ENCODE peak calls at places on chromosomes 1 and 21, in nine cellular contexts. M is CD4-positive, alpha-beta T cell; K is brain microvascular endothelial cell; P is OCI-LY7; G is uterus; U is heart right ventricle; I is heart left ventricle; O is endodermal cell; H is breast epithelium. E is an unnamed sample.

GRCh38 chr21:44932366-44933181 is 7.3 kb upstream of the SLX9 start:
- DNase-seq in I (peak), P (peak), O (peak), U (peak), G (no peak), H (no peak), M (peak), K (no peak), E (no peak)

GRCh38 chr1:237877628-237878027 is 13.1 kb downstream of the ZP4 start:
- DNase-seq in O (peak), U (no peak), K (no peak), G (no peak), M (no peak), H (no peak), P (no peak), I (no peak), E (no peak)

GRCh38 chr1:55575571-55576279 is 360.6 kb upstream of the USP24 start:
- DNase-seq in M (no peak), K (no peak), I (no peak), O (no peak), P (no peak), U (peak), G (peak), H (no peak), E (no peak)

GRCh38 chr21:43825610-43825935 is 36.2 kb downstream of the RRP1 start:
- DNase-seq in U (no peak), K (no peak), P (no peak), H (no peak), I (peak), M (no peak), G (no peak), O (no peak), E (no peak)

GRCh38 chr1:179142889-179143299 is 61.0 kb downstream of the TOR3A start:
- DNase-seq in K (peak), M (no peak), P (no peak), I (no peak), G (no peak), H (no peak), O (no peak), U (no peak), E (no peak)

GRCh38 chr1:19705464-19705863 is 40.8 kb downstream of the HTR6 start:
- DNase-seq in G (no peak), O (no peak), H (no peak), U (no peak), P (no peak), I (no peak), K (no peak), M (no peak), E (no peak)

GRCh38 chr1:215521279-215521678 is 45.8 kb upstream of the KCTD3 start:
- DNase-seq in M (no peak), O (no peak), K (no peak), I (no peak), G (no peak), H (no peak), P (no peak), U (no peak), E (no peak)

GRCh38 chr1:151043163-151043562 is 4.4 kb upstream of the C1orf56 start:
- DNase-seq in K (no peak), M (no peak), G (no peak), I (no peak), U (no peak), H (no peak), O (no peak), P (no peak), E (no peak)

GRCh38 chr1:181655756-181656155 is 172.4 kb downstream of the CACNA1E start:
- DNase-seq in P (no peak), G (no peak), K (no peak), M (no peak), O (no peak), H (no peak), I (no peak), U (no peak), E (no peak)

GRCh38 chr1:202505356-202505755 is 156.9 kb downstream of the PPP1R12B start:
- DNase-seq in U (no peak), H (no peak), O (no peak), I (no peak), G (peak), K (peak), M (no peak), P (no peak), E (no peak)

GRCh38 chr1:16155537-16156410 is at the start of gene EPHA2:
- DNase-seq in K (peak), U (peak), O (peak), M (no peak), G (peak), P (no peak), I (peak), H (peak), E (peak)

GRCh38 chr1:156815307-156815826 is 1.3 kb downstream of the SH2D2A start:
- DNase-seq in G (peak), M (no peak), U (peak), K (peak), I (peak), O (no peak), P (no peak), H (no peak), E (no peak)

GRCh38 chr1:64624859-64625258 is 120.0 kb upstream of the RAVER2 start:
- DNase-seq in G (no peak), I (no peak), P (no peak), K (no peak), H (no peak), O (no peak), M (no peak), U (no peak), E (no peak)

GRCh38 chr1:9373614-9374013 is 80.9 kb downstream of the SPSB1 start:
- DNase-seq in U (no peak), G (no peak), P (no peak), O (no peak), I (no peak), K (no peak), H (no peak), M (no peak), E (no peak)

GRCh38 chr1:206679738-206680211 is 4.9 kb upstream of the MAPKAPK2 start:
- DNase-seq in M (no peak), I (no peak), K (no peak), G (no peak), H (no peak), O (no peak), U (no peak), P (peak), E (no peak)

GRCh38 chr1:61005572-61006386 is 76.6 kb upstream of the NFIA start:
- DNase-seq in O (peak), I (no peak), P (no peak), H (no peak), K (no peak), M (no peak), G (no peak), U (no peak), E (no peak)

GRCh38 chr1:183093821-183094287 is 70.6 kb downstream of the LAMC1 start:
- DNase-seq in O (peak), H (peak), P (no peak), I (no peak), G (no peak), K (no peak), U (no peak), M (no peak), E (no peak)

GRCh38 chr1:101507547-101507971 is 270.7 kb downstream of the S1PR1 start:
- DNase-seq in H (no peak), K (peak), G (no peak), U (no peak), P (no peak), I (no peak), O (no peak), M (no peak), E (no peak)

GRCh38 chr1:56797079-56797685 is 22.0 kb downstream of the FYB2 start:
- DNase-seq in P (no peak), O (no peak), M (no peak), I (peak), G (no peak), H (peak), U (peak), K (no peak), E (no peak)

GRCh38 chr1:115712911-115713609 is 55.5 kb downstream of the CASQ2 start:
- DNase-seq in M (no peak), G (no peak), P (no peak), I (no peak), K (no peak), O (peak), H (peak), U (no peak), E (no peak)

GRCh38 chr1:205597691-205598314 is 34.0 kb downstream of the ELK4 start:
- DNase-seq in O (no peak), U (peak), P (no peak), M (no peak), I (peak), H (no peak), K (no peak), G (no peak), E (no peak)

GRCh38 chr1:52658795-52659194 is 25.8 kb downstream of the SHISAL2A start:
- DNase-seq in I (no peak), H (no peak), U (no peak), K (no peak), M (no peak), O (no peak), P (no peak), G (no peak), E (no peak)

GRCh38 chr1:112855152-112855836 is 100.7 kb downstream of the SLC16A1 start:
- DNase-seq in M (no peak), H (no peak), K (no peak), U (no peak), I (no peak), P (no peak), G (no peak), O (no peak), E (no peak)

GRCh38 chr21:16358021-16358420 is 628.2 kb downstream of the USP25 start:
- DNase-seq in K (no peak), O (no peak), U (no peak), G (no peak), I (no peak), P (no peak), H (no peak), M (no peak), E (no peak)

GRCh38 chr1:23792151-23792945 is 1.4 kb downstream of the LYPLA2 start:
- DNase-seq in H (no peak), M (no peak), O (no peak), K (no peak), P (no peak), G (no peak), U (no peak), I (no peak), E (no peak)

GRCh38 chr1:41493626-41494350 is 9.3 kb upstream of the EDN2 start:
- DNase-seq in U (no peak), H (no peak), K (no peak), I (no peak), O (no peak), M (no peak), G (no peak), P (no peak), E (no peak)

GRCh38 chr1:8203551-8203950 is 114.4 kb upstream of the SLC45A1 start:
- DNase-seq in P (no peak), M (no peak), G (no peak), U (no peak), O (no peak), I (no peak), H (no peak), K (no peak), E (no peak)

GRCh38 chr1:8200317-8201115 is 117.4 kb upstream of the SLC45A1 start:
- DNase-seq in O (no peak), U (no peak), M (no peak), K (no peak), P (no peak), I (no peak), H (no peak), G (no peak), E (no peak)

GRCh38 chr1:8203056-8203455 is 114.9 kb upstream of the SLC45A1 start:
- DNase-seq in M (no peak), I (no peak), G (no peak), K (no peak), H (no peak), O (no peak), U (no peak), P (no peak), E (no peak)

GRCh38 chr1:8201331-8201861 is 116.5 kb upstream of the SLC45A1 start:
- DNase-seq in G (no peak), I (no peak), K (no peak), U (no peak), O (peak), P (no peak), H (no peak), M (no peak), E (no peak)

DNA sequence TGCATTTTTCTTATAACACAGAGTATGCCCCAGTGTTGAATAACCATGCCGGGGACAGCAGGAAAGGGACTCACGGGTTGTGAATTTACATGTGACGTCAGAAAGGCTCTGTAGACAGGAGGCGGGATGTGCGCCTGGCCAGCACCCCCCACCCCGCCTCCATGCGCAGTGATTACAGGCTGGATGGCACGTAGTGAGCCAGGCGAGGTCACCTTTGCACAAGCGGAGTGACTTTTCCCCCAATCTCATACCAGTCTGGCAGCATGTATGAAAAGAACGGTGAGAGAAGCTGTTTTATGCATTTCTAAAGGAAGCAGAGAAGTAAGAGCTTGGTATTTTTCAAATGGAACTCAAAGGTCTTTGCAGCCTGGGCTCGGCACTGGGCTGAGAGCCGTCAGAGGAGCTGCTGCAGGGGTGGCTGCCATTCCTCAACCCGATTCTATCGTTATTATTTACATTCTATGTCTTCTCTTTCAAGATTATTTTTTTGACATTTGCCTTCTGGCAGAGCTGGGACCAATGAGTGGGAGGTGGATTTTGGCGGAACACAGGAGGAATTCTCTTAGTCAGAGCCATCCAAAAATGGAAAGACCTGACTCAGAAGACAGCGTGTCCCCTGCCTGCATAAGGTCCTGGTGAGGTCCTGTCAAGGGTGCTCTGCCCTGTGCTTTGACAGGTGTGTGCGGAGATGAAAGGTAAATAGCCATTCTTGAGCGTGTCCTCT is 115.6 kb upstream of the SLC45A1 start:
- DNase-seq in P (no peak), U (peak), I (peak), K (peak), M (no peak), H (no peak), O (no peak), G (peak), E (no peak)
- H3K27ac ChIP-seq in P (no peak), U (peak), I (peak), K (peak), M (no peak), H (peak), O (no peak), G (peak), E (peak)

GRCh38 chr1:245561659-245562234 is 407.0 kb downstream of the KIF26B start:
- DNase-seq in I (no peak), K (no peak), O (no peak), U (no peak), H (no peak), M (no peak), P (no peak), G (no peak), E (no peak)

GRCh38 chr1:245556057-245556456 is 401.3 kb downstream of the KIF26B start:
- DNase-seq in O (no peak), M (no peak), H (no peak), I (no peak), G (no peak), U (no peak), K (no peak), P (no peak), E (no peak)

GRCh38 chr1:245552331-245552730 is 397.5 kb downstream of the KIF26B start:
- DNase-seq in K (no peak), P (no peak), O (no peak), G (no peak), I (no peak), H (no peak), U (no peak), M (no peak), E (no peak)

GRCh38 chr1:245560460-245560859 is 405.7 kb downstream of the KIF26B start:
- DNase-seq in I (no peak), M (no peak), G (no peak), H (no peak), O (no peak), P (no peak), U (no peak), K (no peak), E (no peak)

GRCh38 chr1:245558069-245558468 is 403.3 kb downstream of the KIF26B start:
- DNase-seq in O (no peak), U (no peak), M (no peak), K (no peak), I (no peak), G (no peak), P (no peak), H (no peak), E (no peak)
- TF ChIP-seq CTCF in O (peak), U (no peak), M (no peak), K (no peak), I (no peak), G (no peak), P (no peak), H (no peak), E (no peak)

GRCh38 chr1:85608851-85609250 is 28.3 kb downstream of the CCN1 start:
- DNase-seq in H (no peak), G (no peak), U (no peak), M (no peak), O (no peak), K (no peak), I (no peak), P (no peak), E (no peak)
- H3K27ac ChIP-seq in H (no peak), G (no peak), U (no peak), M (no peak), O (no peak), K (peak), I (no peak), P (no peak), E (no peak)

GRCh38 chr21:19507682-19508260 is 1104.2 kb upstream of the TMPRSS15 start:
- DNase-seq in K (no peak), G (no peak), U (no peak), P (peak), I (no peak), O (peak), H (no peak), M (no peak), E (no peak)
- TF ChIP-seq CTCF in K (peak), G (no peak), U (no peak), P (peak), I (no peak), O (peak), H (no peak), M (no peak), E (no peak)

GRCh38 chr21:36783612-36784383 is 84.9 kb downstream of the SIM2 start:
- DNase-seq in M (no peak), K (peak), O (no peak), U (no peak), P (no peak), G (no peak), H (no peak), I (no peak), E (no peak)
- H3K27ac ChIP-seq in M (no peak), K (no peak), O (no peak), U (no peak), P (no peak), G (no peak), H (no peak), I (no peak), E (no peak)

DNA sequence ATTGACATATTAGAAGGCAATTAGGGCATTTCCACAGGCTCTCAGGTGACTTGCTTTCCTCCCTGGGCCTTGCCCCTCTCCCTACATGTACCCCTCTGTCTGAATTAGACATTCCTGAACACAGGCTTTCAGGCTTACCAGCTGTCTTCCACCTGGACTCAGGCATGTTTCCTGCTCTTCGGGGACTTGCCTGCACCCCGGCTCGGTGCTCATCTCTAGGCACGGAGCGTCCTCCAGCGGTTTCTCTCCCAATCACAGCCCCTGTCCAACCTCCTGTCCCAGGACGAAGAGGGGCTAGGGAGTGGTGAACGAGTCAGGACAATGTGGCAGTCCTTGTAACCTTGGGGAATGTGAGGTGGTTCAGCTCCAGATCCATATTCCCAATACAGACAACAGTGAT is 4.2 kb downstream of the PROK1 start:
- DNase-seq in M (no peak), K (no peak), I (no peak), U (no peak), P (no peak), H (no peak), O (peak), G (no peak), E (no peak)
- TF ChIP-seq CTCF in M (no peak), K (no peak), I (no peak), U (no peak), P (peak), H (no peak), O (peak), G (no peak), E (no peak)

GRCh38 chr1:3188150-3188971 is 119.4 kb downstream of the PRDM16 start:
- DNase-seq in U (no peak), I (no peak), O (no peak), G (no peak), K (no peak), P (no peak), H (no peak), M (no peak), E (no peak)
- H3K27ac ChIP-seq in U (peak), I (no peak), O (no peak), G (no peak), K (no peak), P (no peak), H (no peak), M (no peak), E (no peak)

DNA sequence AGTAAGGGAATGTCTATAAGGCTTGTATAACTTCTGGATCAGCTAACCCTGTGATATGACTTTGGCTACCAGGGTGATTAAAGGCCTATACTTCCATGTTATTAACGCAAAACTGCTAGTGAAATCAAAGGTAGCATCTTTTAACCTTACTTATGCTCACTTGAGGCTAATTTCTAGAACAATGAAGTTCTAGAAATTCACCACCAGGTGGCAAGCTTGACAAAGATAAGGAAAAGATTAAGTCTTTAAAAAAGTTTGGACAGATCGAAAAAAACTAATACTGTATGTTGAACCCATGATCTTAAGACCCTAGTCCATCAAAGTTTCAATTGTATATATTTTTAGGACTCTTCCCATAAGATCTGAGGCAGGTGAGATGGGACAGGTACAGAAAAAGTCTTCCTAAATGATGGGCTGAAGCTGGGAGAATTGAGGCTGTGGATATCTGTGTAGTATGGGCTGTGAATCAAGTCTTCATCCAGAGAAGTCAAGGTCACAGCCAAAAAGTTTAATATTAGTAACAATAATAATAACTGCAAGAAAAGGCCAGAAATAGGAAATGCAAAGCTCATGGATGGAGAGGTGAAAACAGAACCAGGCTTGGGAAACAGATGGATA is 18.8 kb downstream of the KYAT3 start:
- DNase-seq in M (no peak), H (no peak), O (no peak), I (no peak), K (peak), P (peak), G (no peak), U (no peak), E (no peak)
- TF ChIP-seq CTCF in M (peak), H (peak), O (peak), I (peak), K (peak), P (peak), G (peak), U (peak), E (peak)